ENCODE peak calls at places on chromosomes 3 and 15, in four cellular contexts. S is adrenal gland, C is iPS DF 6.9, L is coronary artery. A is an unnamed sample.

GRCh38 chr3:8201886-8202285 is 299.7 kb upstream of the LMCD1 start:
- DNase-seq in C (no peak), S (no peak), L (no peak), A (no peak)

GRCh38 chr15:51270706-51271105 is 67.7 kb downstream of the CYP19A1 start:
- DNase-seq in C (no peak), S (no peak), L (no peak), A (no peak)

GRCh38 chr15:28019594-28020320 is 79.4 kb downstream of the OCA2 start:
- DNase-seq in S (no peak), L (peak), C (no peak), A (no peak)

GRCh38 chr3:159806412-159806811 is 182.2 kb upstream of the IL12A start:
- DNase-seq in L (no peak), S (no peak), C (no peak), A (no peak)

GRCh38 chr3:193871093-193871485 is 264.9 kb upstream of the HES1 start:
- DNase-seq in L (no peak), S (no peak), C (no peak), A (no peak)

GRCh38 chr15:101139986-101140696 is 111.7 kb downstream of the CHSY1 start:
- DNase-seq in C (no peak), S (no peak), L (no peak), A (no peak)

GRCh38 chr3:49805884-49806701 is 3.0 kb downstream of the INKA1 start:
- DNase-seq in C (no peak), L (no peak), S (peak), A (no peak)

GRCh38 chr15:48021336-48022086 is 99.3 kb upstream of the SLC24A5 start:
- DNase-seq in L (no peak), C (no peak), S (no peak), A (no peak)

GRCh38 chr3:182703233-182703632 is 90.1 kb upstream of the ATP11B start:
- DNase-seq in C (no peak), S (no peak), L (no peak), A (no peak)

DNA sequence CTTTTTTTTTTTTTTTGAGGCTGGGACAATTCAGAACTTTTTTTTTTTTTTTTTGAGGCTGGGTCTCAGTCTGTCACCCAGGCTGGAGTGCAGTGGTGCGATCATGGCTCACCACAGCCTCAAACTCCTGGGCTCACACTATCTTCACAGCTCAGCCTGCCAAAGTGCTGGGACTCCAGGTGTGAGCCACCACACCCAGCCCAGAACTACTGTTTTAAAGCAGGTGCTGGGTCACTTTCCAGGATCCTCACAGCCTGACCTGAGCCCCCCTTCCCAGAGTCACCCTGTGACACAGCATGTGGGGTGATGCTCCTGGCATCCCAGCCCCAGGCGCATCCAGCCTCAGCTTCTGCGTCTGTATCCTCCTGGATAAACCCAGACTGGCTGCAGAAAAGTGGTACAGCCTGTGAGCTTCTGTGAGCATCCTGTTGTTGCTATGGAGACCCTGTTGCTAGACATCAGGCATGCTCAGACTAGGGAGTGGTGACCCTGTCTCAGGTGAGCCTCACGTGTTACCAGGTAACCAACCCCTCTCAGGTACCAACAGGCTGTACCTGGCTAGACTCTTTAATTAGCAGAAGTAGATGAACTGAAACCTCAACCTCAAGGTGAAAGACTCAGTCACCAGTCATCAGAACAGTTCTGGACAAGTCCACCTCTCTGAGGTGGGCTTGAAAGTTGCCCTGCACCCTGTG is 15.0 kb downstream of the KLF13 start:
- DNase-seq in C (no peak), S (no peak), L (no peak), A (no peak)
- H3K27ac ChIP-seq in C (no peak), S (no peak), L (no peak), A (peak)

DNA sequence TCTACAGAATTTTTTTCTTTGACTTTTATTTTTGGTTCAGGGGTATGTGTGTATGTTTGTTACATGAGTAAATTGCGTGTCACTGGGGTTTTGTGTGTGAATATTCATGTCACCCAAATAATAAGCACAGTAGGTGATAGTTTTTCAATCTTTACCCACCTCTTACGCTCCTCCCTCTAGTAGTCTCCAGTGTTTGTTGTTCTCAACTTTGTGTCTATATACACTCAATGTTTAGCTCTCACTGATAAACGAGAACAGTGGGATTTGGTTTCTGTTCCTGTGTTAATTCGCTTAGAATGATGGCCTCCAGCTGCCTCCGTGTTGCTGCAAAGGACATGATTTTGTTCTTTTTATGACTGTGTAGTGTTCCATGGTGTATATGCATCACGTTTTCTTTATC is 54.4 kb downstream of the MEF2A start:
- DNase-seq in C (no peak), L (no peak), S (no peak), A (no peak)
- H3K27ac ChIP-seq in C (no peak), L (no peak), S (no peak), A (peak)

DNA sequence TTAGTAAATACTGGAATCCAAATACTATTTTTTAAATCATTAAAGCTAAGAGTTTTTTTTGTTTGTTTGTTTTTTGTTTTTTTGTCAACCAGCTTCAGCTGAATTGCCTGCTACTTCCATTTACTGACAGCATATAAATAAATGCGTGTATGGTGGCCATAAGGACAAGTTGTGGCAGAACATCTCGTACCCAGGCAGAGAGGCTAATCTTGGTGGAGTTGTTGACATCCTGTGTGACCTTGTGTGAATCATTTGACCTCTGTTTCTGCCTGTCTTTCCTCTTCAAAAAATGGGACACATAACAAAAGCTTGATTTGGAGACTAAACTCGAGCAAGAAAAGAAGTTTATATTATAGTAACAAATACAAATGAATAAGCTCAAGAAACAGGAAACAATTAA is 734.2 kb downstream of the MCTP2 start:
- DNase-seq in L (no peak), S (no peak), C (no peak), A (no peak)
- H3K27ac ChIP-seq in L (peak), S (no peak), C (no peak), A (no peak)

GRCh38 chr15:32683906-32684584 is 33.8 kb upstream of the GREM1 start:
- DNase-seq in S (no peak), C (no peak), L (no peak), A (no peak)
- H3K27ac ChIP-seq in S (no peak), C (no peak), L (no peak), A (no peak)

GRCh38 chr3:115706311-115706829 is 83.1 kb downstream of the GAP43 start:
- DNase-seq in S (no peak), L (no peak), C (no peak), A (no peak)
- H3K27ac ChIP-seq in S (peak), L (no peak), C (no peak), A (no peak)

DNA sequence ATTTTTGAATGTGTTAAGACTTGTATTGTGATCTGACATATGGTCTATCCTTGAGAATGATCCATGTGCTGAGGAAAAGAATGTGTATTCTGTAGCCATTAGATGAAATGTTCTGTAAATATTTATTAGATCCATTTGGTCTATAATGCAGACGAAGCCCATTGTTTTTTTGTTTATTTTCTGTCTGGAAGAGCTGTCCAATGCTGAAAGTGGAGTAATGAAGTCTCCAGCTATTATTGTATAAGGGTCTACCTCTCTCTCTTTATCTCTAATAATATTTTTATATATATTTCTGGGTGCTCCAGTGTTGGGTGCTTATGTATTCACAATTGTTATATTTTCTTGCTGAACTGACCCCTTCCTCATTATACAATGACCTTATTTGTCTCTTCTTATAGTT is 250.6 kb upstream of the GADL1 start:
- DNase-seq in L (no peak), C (no peak), S (no peak), A (no peak)
- H3K27ac ChIP-seq in L (no peak), C (no peak), S (no peak), A (no peak)

DNA sequence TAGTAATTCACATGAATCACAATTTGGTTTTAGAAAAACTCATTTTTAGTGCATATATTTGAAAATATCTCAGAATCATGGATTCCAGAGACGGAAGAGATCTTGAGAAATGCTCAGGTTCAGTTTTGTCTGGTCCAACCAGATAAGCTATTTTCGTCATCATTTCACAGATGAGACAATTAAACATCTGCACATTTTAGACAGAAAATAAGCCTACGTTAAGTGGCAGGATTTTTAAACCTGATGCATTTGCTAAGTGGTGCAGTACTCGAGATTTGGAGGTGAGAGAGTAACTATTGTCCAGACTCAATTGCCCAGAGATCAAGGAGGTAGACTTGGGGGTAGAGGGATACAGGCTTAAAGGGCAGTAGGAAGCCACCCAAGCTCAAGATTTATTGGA is 90.5 kb downstream of the CCNL1 start:
- DNase-seq in S (no peak), L (no peak), C (no peak), A (no peak)
- H3K27ac ChIP-seq in S (no peak), L (no peak), C (no peak), A (no peak)